ENCODE peak calls at places on chromosome 12, in nine cellular contexts. M is GM23338, U is lower lobe of right lung, F is progenitor cell of endocrine pancreas, E is heart left ventricle, R is body of pancreas, H is Calu3, O is tibial nerve, Y is fibroblast of pulmonary artery. B is an unnamed sample.

GRCh38 chr12:46360908-46361666 is 11.5 kb downstream of the SLC38A2 start:
- DNase-seq in M (no peak), U (no peak), F (no peak), E (no peak), R (peak; percentile 17), H (no peak), O (no peak), Y (peak; percentile 39), B (no peak)

GRCh38 chr12:7019043-7019569 is 830 bp upstream of the LPCAT3 start:
- DNase-seq in M (peak; percentile 23), U (no peak), F (no peak), E (no peak), R (no peak), H (no peak), O (no peak), Y (no peak), B (no peak)

GRCh38 chr12:47343684-47344567 is 264.2 kb upstream of the AMIGO2 start:
- DNase-seq in M (no peak), U (no peak), F (no peak), E (no peak), R (no peak), H (no peak), O (no peak), Y (peak; percentile 34), B (no peak)

GRCh38 chr12:21659383-21659782 is 1.7 kb upstream of the LDHB start:
- DNase-seq in M (peak; percentile 37), U (no peak), F (no peak), E (no peak), R (no peak), H (no peak), O (no peak), Y (no peak), B (no peak)

GRCh38 chr12:107957459-107957858 is 171.6 kb upstream of the WSCD2 start:
- DNase-seq in M (no peak), U (no peak), F (no peak), E (no peak), R (no peak), H (no peak), O (no peak), Y (no peak), B (no peak)

GRCh38 chr12:105721051-105721825 is 390.7 kb downstream of the C12orf75 start:
- DNase-seq in M (no peak), U (no peak), F (no peak), E (no peak), R (no peak), H (no peak), O (no peak), Y (no peak), B (no peak)

GRCh38 chr12:76757694-76758093 is 6.2 kb upstream of the ZDHHC17 start:
- DNase-seq in M (no peak), U (no peak), F (no peak), E (no peak), R (no peak), H (no peak), O (no peak), Y (no peak), B (no peak)

GRCh38 chr12:95532851-95533250 is 18.4 kb downstream of the USP44 start:
- DNase-seq in M (no peak), U (no peak), F (no peak), E (no peak), R (no peak), H (no peak), O (no peak), Y (peak; percentile 47), B (no peak)

GRCh38 chr12:107488666-107489065 is 196.9 kb upstream of the PWP1 start:
- DNase-seq in M (no peak), U (no peak), F (no peak), E (no peak), R (no peak), H (no peak), O (no peak), Y (no peak), B (no peak)

GRCh38 chr12:84069699-84070098 is 842.9 kb downstream of the SLC6A15 start:
- DNase-seq in M (no peak), U (no peak), F (no peak), E (no peak), R (no peak), H (no peak), O (no peak), Y (no peak), B (no peak)

GRCh38 chr12:109706747-109707469 is 6.7 kb upstream of the FAM222A start:
- DNase-seq in M (no peak), U (no peak), F (no peak), E (no peak), R (peak; percentile 57), H (no peak), O (no peak), Y (no peak), B (peak; percentile 72)

GRCh38 chr12:15154108-15154507 is 67.1 kb downstream of the RERG start:
- DNase-seq in M (no peak), U (no peak), F (no peak), E (no peak), R (no peak), H (no peak), O (no peak), Y (no peak), B (no peak)

GRCh38 chr12:15152864-15153263 is 68.4 kb downstream of the RERG start:
- DNase-seq in M (no peak), U (no peak), F (no peak), E (no peak), R (no peak), H (no peak), O (no peak), Y (peak; percentile 60), B (no peak)

GRCh38 chr12:15152456-15152855 is 68.8 kb downstream of the RERG start:
- DNase-seq in M (no peak), U (no peak), F (no peak), E (no peak), R (no peak), H (no peak), O (no peak), Y (peak; percentile 36), B (no peak)

GRCh38 chr12:15155271-15155670 is 65.9 kb downstream of the RERG start:
- DNase-seq in M (no peak), U (no peak), F (no peak), E (no peak), R (no peak), H (no peak), O (no peak), Y (no peak), B (no peak)

GRCh38 chr12:15151141-15152091 is 69.8 kb downstream of the RERG start:
- DNase-seq in M (peak; percentile 35), U (no peak), F (no peak), E (peak; percentile 20), R (peak; percentile 7), H (peak; percentile 49), O (peak; percentile 60), Y (peak; percentile 44), B (no peak)
- TF ChIP-seq CTCF in M (peak; percentile 63), U (peak; percentile 44), F (peak; percentile 69), E (peak; percentile 51), R (peak; percentile 64), H (peak; percentile 44), O (peak; percentile 42), Y (peak; percentile 58), B (peak; percentile 67)

GRCh38 chr12:132523576-132524331 is 33.8 kb downstream of the FBRSL1 start:
- DNase-seq in M (peak; percentile 84), U (peak; percentile 81), F (peak; percentile 61), E (peak; percentile 62), R (peak; percentile 87), H (peak; percentile 92), O (peak; percentile 78), Y (peak; percentile 53), B (peak; percentile 88)
- TF ChIP-seq CTCF in M (peak; percentile 75), U (peak; percentile 88), F (peak; percentile 93), E (peak; percentile 78), R (peak; percentile 77), H (peak; percentile 93), O (peak; percentile 84), Y (peak; percentile 75), B (peak; percentile 52)

GRCh38 chr12:92717202-92717601 is 14.4 kb downstream of the PLEKHG7 start:
- DNase-seq in M (peak; percentile 74), U (no peak), F (no peak), E (no peak), R (no peak), H (peak; percentile 12), O (peak; percentile 30), Y (peak; percentile 79), B (no peak)
- TF ChIP-seq CTCF in M (peak; percentile 81), U (peak; percentile 41), F (no peak), E (peak; percentile 18), R (no peak), H (no peak), O (no peak), Y (peak; percentile 58), B (peak; percentile 38)

DNA sequence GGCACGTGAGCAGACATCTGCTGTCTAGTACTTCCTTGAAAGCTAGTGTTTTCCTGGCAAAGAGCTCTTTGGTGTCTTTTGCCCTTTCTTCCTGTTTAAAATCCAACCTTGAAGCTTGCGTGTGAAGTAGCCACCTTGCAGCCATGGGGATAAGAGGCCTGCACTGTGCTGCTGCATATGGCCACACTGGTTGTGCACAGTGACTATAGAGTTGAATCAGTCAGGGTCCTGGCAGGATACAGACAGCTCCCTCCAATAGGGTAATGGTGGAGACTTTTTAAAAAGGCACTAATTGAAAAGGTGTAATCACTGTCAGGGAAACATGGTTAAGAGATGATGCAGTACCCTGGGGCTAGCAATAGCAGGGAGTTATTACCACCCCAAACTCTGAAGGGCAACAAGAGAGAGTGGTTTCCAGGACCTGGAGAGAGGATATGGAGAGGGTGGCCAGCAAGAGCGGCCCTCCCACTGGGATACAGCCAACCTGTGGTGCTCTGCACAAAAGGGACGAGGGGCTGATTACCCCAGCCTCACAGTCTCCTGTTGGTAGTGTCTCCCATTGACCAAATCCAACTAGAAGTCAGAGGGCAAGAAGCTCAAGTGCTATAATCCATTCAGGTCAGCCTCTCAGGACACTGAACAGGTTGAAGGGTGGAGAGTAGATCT is 4.8 kb upstream of the GLT8D2 start:
- DNase-seq in M (peak; percentile 53), U (no peak), F (no peak), E (no peak), R (no peak), H (no peak), O (no peak), Y (no peak), B (no peak)
- TF ChIP-seq CTCF in M (no peak), U (no peak), F (no peak), E (no peak), R (no peak), H (no peak), O (no peak), Y (no peak), B (no peak)

GRCh38 chr12:64407342-64408223 is 3.4 kb downstream of the XPOT start:
- DNase-seq in M (no peak), U (no peak), F (no peak), E (no peak), R (no peak), H (no peak), O (no peak), Y (no peak), B (no peak)

GRCh38 chr12:64403708-64404469 is at the start of gene XPOT:
- DNase-seq in M (peak; percentile 97), U (peak; percentile 97), F (peak; percentile 85), E (peak; percentile 94), R (peak; percentile 95), H (peak; percentile 97), O (peak; percentile 76), Y (peak; percentile 98), B (peak; percentile 82)

GRCh38 chr12:64400041-64400440 is 4.2 kb upstream of the XPOT start:
- DNase-seq in M (peak; percentile 71), U (no peak), F (no peak), E (no peak), R (no peak), H (no peak), O (no peak), Y (peak; percentile 77), B (no peak)

GRCh38 chr12:64404470-64405446 is 566 bp downstream of the XPOT start:
- DNase-seq in M (peak; percentile 64), U (peak; percentile 70), F (no peak), E (no peak), R (peak; percentile 71), H (peak; percentile 79), O (peak; percentile 45), Y (peak; percentile 85), B (no peak)

GRCh38 chr12:64402181-64402580 is 2.0 kb upstream of the XPOT start:
- DNase-seq in M (no peak), U (no peak), F (no peak), E (no peak), R (no peak), H (no peak), O (no peak), Y (no peak), B (no peak)
- TF ChIP-seq CTCF in M (no peak), U (no peak), F (no peak), E (no peak), R (no peak), H (no peak), O (no peak), Y (no peak), B (no peak)